ENCODE peak calls at places on chromosomes 6 and 20, in nine cellular contexts. P is heart right ventricle, R is breast epithelium, H is omental fat pad, X is uterus, N is A549, L is HFFc6, D is IMR-90, S is upper lobe of right lung. F is an unnamed sample.

GRCh38 chr20:32203556-32204484 is 3.7 kb downstream of the PLAGL2 start:
- DNase-seq in L (no peak), S (no peak), R (no peak), X (peak), N (no peak), P (no peak), D (no peak), H (no peak), F (no peak)

GRCh38 chr6:28243946-28244345 is 8.1 kb downstream of the ZKSCAN4 start:
- DNase-seq in D (no peak), H (no peak), X (no peak), S (no peak), R (no peak), N (no peak), L (no peak), P (no peak), F (no peak)

GRCh38 chr6:7391244-7391643 is 1.6 kb downstream of the RIOK1 start:
- DNase-seq in R (no peak), L (no peak), P (no peak), D (no peak), H (no peak), S (no peak), X (no peak), N (no peak), F (no peak)

GRCh38 chr6:32610897-32611296 is 21.2 kb upstream of the HLA-DRB1 start:
- DNase-seq in R (no peak), H (no peak), P (no peak), N (no peak), L (no peak), S (no peak), X (no peak), D (no peak), F (no peak)

GRCh38 chr6:106519460-106520394 is 109.6 kb downstream of the RTN4IP1 start:
- DNase-seq in L (peak), N (peak), P (no peak), R (no peak), D (peak), S (peak), X (peak), H (no peak), F (no peak)

GRCh38 chr6:105326216-105326615 is 76.7 kb downstream of the PREP start:
- DNase-seq in L (peak), N (no peak), X (no peak), S (no peak), H (no peak), D (peak), P (no peak), R (no peak), F (no peak)

GRCh38 chr6:53042112-53042511 is 23.1 kb upstream of the FBXO9 start:
- DNase-seq in N (peak), X (no peak), R (no peak), P (no peak), L (peak), H (no peak), D (peak), S (no peak), F (no peak)

GRCh38 chr6:11318835-11319813 is 86.7 kb upstream of the NEDD9 start:
- DNase-seq in S (no peak), D (no peak), N (no peak), L (no peak), R (no peak), H (no peak), P (no peak), X (no peak), F (no peak)

GRCh38 chr20:39893013-39893685 is 795.9 kb downstream of the MAFB start:
- DNase-seq in X (no peak), R (no peak), D (peak), L (no peak), N (no peak), P (no peak), S (no peak), H (no peak), F (no peak)

GRCh38 chr20:29741594-29741893 is 1515.9 kb upstream of the DEFB115 start:
- DNase-seq in D (no peak), S (no peak), H (no peak), L (no peak), X (no peak), N (no peak), P (no peak), R (no peak), F (no peak)

GRCh38 chr6:89144358-89145041 is 1.4 kb upstream of the PM20D2 start:
- DNase-seq in N (no peak), S (no peak), X (no peak), P (no peak), L (no peak), R (no peak), D (no peak), H (no peak), F (no peak)

GRCh38 chr6:37483917-37484785 is 15.5 kb downstream of the CCDC167 start:
- DNase-seq in L (peak), P (peak), S (peak), X (peak), N (peak), D (peak), H (no peak), R (peak), F (peak)

GRCh38 chr6:131948692-131949614 is 2.2 kb downstream of the CCN2 start:
- DNase-seq in D (peak), S (no peak), P (peak), N (no peak), L (peak), X (peak), H (no peak), R (no peak), F (no peak)

GRCh38 chr20:62737971-62738881 is 29.6 kb downstream of the NTSR1 start:
- DNase-seq in P (no peak), H (no peak), X (no peak), S (peak), L (no peak), N (no peak), D (no peak), R (peak), F (no peak)

GRCh38 chr6:127972815-127973214 is 72.0 kb upstream of the THEMIS start:
- DNase-seq in X (no peak), S (no peak), R (no peak), D (no peak), N (no peak), H (no peak), P (no peak), L (no peak), F (no peak)

GRCh38 chr6:81382852-81383251 is 369.6 kb downstream of the TENT5A start:
- DNase-seq in N (no peak), R (no peak), P (no peak), L (no peak), H (no peak), X (no peak), S (no peak), D (no peak), F (no peak)

GRCh38 chr20:33568378-33569289 is 78.7 kb downstream of the CBFA2T2 start:
- DNase-seq in S (no peak), X (no peak), H (no peak), R (no peak), N (no peak), P (peak), L (no peak), D (no peak), F (no peak)

GRCh38 chr6:148612043-148612442 is 134.8 kb upstream of the UST start:
- DNase-seq in P (no peak), L (no peak), R (no peak), N (no peak), S (no peak), H (no peak), X (no peak), D (no peak), F (no peak)

GRCh38 chr20:49929142-49929494 is 7.1 kb upstream of the RNF114 start:
- DNase-seq in D (no peak), S (peak), R (no peak), P (no peak), L (no peak), N (no peak), X (no peak), H (no peak), F (no peak)

GRCh38 chr6:112016335-112016734 is 37.6 kb upstream of the CCN6 start:
- DNase-seq in N (no peak), L (no peak), X (no peak), D (peak), R (no peak), S (no peak), P (peak), H (no peak), F (no peak)

GRCh38 chr6:112018619-112019416 is 35.1 kb upstream of the CCN6 start:
- DNase-seq in H (no peak), D (no peak), R (no peak), X (no peak), L (peak), S (no peak), N (no peak), P (peak), F (no peak)

GRCh38 chr6:112017760-112018537 is 36.0 kb upstream of the CCN6 start:
- DNase-seq in D (no peak), H (no peak), X (no peak), R (no peak), P (no peak), N (no peak), S (no peak), L (no peak), F (no peak)

GRCh38 chr6:112015725-112016124 is 38.2 kb upstream of the CCN6 start:
- DNase-seq in H (no peak), R (no peak), L (no peak), D (no peak), X (no peak), N (no peak), S (no peak), P (no peak), F (no peak)

DNA sequence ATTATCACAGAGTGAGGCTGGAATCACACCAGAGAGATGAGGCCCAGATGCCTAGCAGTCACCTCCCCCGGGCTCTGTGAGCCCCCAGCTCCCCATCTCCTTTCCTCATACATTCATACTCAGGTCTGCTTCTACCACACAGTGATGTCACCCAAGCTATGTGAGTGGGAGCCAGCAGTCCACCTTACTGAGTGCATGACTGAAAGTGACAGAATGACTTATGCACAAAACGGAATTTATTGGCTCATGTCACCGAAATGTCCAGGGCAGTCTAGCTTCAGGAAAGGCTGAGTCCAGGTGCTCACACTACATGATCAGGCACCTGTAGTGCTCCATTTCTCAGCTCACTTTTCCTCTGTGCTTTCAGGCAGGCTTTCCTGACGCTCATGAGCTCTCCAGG is 36.7 kb upstream of the CCN6 start:
- DNase-seq in R (no peak), L (no peak), P (no peak), D (no peak), H (no peak), X (no peak), S (no peak), N (no peak), F (no peak)
- TF ChIP-seq CTCF in R (no peak), L (no peak), P (no peak), D (no peak), H (no peak), X (no peak), S (no peak), N (no peak), F (no peak)

DNA sequence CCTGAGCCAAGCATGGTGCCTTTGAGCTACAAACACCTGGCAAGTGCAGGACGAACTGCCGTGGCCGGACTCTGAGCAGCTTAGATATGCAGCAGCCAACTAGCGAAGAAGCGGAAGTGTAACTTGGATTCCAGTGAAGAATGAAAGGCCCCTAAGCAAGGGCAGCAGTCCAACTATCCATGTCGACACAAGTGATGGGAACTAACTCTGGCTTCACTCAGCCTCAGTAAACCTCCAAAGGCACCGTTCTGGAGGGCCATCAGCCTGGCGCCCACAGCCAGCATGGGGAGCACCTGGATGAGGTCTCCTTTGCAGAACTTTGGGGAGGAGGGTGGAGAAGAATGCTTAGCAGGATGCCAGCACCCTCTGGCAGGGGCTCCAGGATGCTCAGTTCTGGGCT is 78.4 kb upstream of the MLN start:
- DNase-seq in N (no peak), X (peak), R (no peak), P (peak), S (no peak), H (no peak), D (peak), L (no peak), F (no peak)
- TF ChIP-seq CTCF in N (no peak), X (no peak), R (no peak), P (no peak), S (no peak), H (no peak), D (no peak), L (no peak), F (no peak)

GRCh38 chr20:53786445-53787267 is 193.0 kb upstream of the ZNF217 start:
- DNase-seq in P (no peak), R (no peak), X (no peak), D (no peak), H (no peak), L (no peak), S (no peak), N (no peak), F (no peak)
- TF ChIP-seq CTCF in P (no peak), R (no peak), X (no peak), D (no peak), H (no peak), L (no peak), S (no peak), N (no peak), F (no peak)

GRCh38 chr6:144297498-144298166 is 12.5 kb downstream of the UTRN start:
- DNase-seq in R (no peak), D (no peak), N (no peak), H (no peak), X (no peak), P (no peak), L (peak), S (no peak), F (no peak)
- TF ChIP-seq CTCF in R (no peak), D (no peak), N (no peak), H (no peak), X (no peak), P (no peak), L (no peak), S (no peak), F (no peak)